ENCODE peak calls at places on chromosomes 6 and 20, in five cellular contexts. A, C, Q, E and N are unnamed samples.
A peak's percentile ranks its signal among the peaks of the same experiment; 100 is the strongest.

GRCh38 chr6:28378644-28379043 is 20.9 kb downstream of the ZSCAN12 start:
- DNase-seq in A (no peak), E (no peak), Q (no peak), C (no peak), N (no peak)

GRCh38 chr6:22251331-22251730 is 45.5 kb downstream of the PRL start:
- DNase-seq in E (no peak), A (peak; percentile 87), Q (no peak), C (no peak), N (peak; percentile 24)

GRCh38 chr6:3496395-3496794 is 39.5 kb upstream of the SLC22A23 start:
- DNase-seq in E (no peak), A (no peak), C (no peak), Q (no peak), N (no peak)

GRCh38 chr6:51753635-51754034 is 333.8 kb downstream of the PKHD1 start:
- DNase-seq in Q (no peak), E (no peak), A (peak; percentile 50), C (peak; percentile 22), N (no peak)

GRCh38 chr6:109927052-109927451 is 51.1 kb upstream of the GPR6 start:
- DNase-seq in A (peak; percentile 14), C (no peak), Q (no peak), E (no peak), N (no peak)

GRCh38 chr6:142692942-142693341 is 252.0 kb downstream of the HIVEP2 start:
- DNase-seq in A (peak; percentile 65), C (peak; percentile 40), Q (peak; percentile 70), E (peak; percentile 70), N (peak; percentile 80)

GRCh38 chr20:20295621-20296498 is 72.0 kb upstream of the INSM1 start:
- DNase-seq in Q (no peak), C (no peak), A (no peak), E (peak; percentile 12), N (no peak)

GRCh38 chr6:35474129-35474977 is 6.2 kb downstream of the RPL10A start:
- DNase-seq in C (no peak), A (no peak), Q (no peak), E (no peak), N (no peak)

GRCh38 chr6:129212081-129212480 is 329.1 kb downstream of the LAMA2 start:
- DNase-seq in A (no peak), Q (no peak), C (no peak), E (no peak), N (peak; percentile 82)

GRCh38 chr6:145212807-145213206 is 522.5 kb downstream of the EPM2A start:
- DNase-seq in Q (no peak), C (no peak), E (no peak), A (no peak), N (no peak)

GRCh38 chr6:31075528-31075927 is 36.8 kb downstream of the C6orf15 start:
- DNase-seq in E (no peak), A (peak; percentile 47), Q (no peak), C (no peak), N (no peak)

GRCh38 chr6:149903938-149904611 is 6.2 kb upstream of the RAET1E start:
- DNase-seq in C (no peak), E (no peak), Q (no peak), A (no peak), N (no peak)

GRCh38 chr6:39794231-39794630 is 2.1 kb downstream of the DAAM2 start:
- DNase-seq in C (no peak), Q (no peak), E (no peak), A (no peak), N (no peak)
- H3K4me3 ChIP-seq in C (peak overlapping the region; percentile 67), Q (peak overlapping the region; percentile 80), E (peak overlapping the region; percentile 78), A (no peak overlapping the region), N (no peak overlapping the region)

GRCh38 chr6:4883298-4883697 is 107.1 kb downstream of the CDYL start:
- DNase-seq in E (no peak), Q (no peak), C (no peak), A (no peak), N (no peak)

GRCh38 chr6:4879724-4880372 is 103.6 kb downstream of the CDYL start:
- DNase-seq in E (no peak), A (no peak), Q (no peak), C (no peak), N (no peak)

GRCh38 chr6:4885534-4885933 is 109.3 kb downstream of the CDYL start:
- DNase-seq in E (no peak), A (no peak), Q (no peak), C (no peak), N (no peak)

GRCh38 chr6:4884646-4885427 is 108.6 kb downstream of the CDYL start:
- DNase-seq in Q (no peak), A (no peak), C (no peak), E (no peak), N (no peak)

GRCh38 chr6:4880373-4880762 is 104.2 kb downstream of the CDYL start:
- DNase-seq in A (peak; percentile 88), Q (no peak), E (no peak), C (no peak), N (no peak)
- TF ChIP-seq CTCF in A (no peak), Q (no peak), E (no peak), C (no peak), N (no peak)

DNA sequence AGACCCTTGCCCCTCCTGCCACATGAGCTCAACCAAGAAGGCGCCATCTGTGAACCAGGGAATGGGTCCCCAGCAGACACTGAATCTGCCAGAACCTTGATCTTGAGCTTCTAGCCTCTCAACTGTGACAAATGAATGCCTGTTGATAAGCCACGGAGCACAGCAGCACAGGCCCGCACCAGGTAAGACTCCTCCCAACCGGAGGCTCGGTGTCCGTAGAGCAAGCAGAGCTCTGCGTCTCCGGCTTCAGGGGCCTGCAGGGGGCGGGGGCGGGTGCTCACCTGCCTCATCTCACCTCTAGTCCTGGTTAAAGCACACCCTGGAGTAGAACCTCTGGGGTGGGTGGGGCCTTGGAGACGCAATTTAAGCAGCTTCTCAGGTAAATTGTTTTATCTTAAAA is 122.7 kb downstream of the SMOC2 start:
- DNase-seq in C (no peak), A (no peak), E (no peak), Q (no peak), N (no peak)
- H3K4me3 ChIP-seq in C (no peak overlapping the region), A (no peak overlapping the region), E (no peak overlapping the region), Q (no peak overlapping the region), N (no peak overlapping the region)

DNA sequence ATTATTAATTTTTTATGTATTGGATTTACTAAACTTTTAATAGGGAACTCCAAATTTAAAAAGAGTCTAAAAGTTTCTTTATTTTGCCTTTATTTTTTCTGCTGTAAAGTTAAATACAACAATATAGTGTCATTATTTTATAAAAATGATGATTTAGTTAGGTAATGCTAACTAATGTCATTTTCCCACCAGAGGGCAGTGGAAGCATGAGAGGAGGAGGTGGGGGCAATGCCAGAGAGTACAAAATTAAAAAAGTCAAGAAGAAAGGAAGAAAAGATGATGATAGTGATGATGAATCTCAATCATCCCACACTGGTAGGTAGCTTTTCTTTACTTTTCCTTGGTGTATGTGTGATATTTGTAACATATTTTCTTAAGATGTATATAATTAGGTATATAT is 20.2 kb upstream of the FHL5 start:
- DNase-seq in A (peak; percentile 15), E (no peak), Q (no peak), C (no peak), N (no peak)
- TF ChIP-seq CTCF in A (peak; percentile 51), E (peak; percentile 30), Q (peak; percentile 56), C (peak; percentile 55), N (peak; percentile 22)